ENCODE peak calls at places on chromosomes 5 and 9, in five cellular contexts. One of them, this sample, is unnamed.
A peak's percentile ranks its signal among the peaks of the same experiment; 100 is the strongest.

GRCh38 chr5:11385901-11386293 is 518.3 kb downstream of the CTNND2 start:
- DNase-seq in left lung: no peak
- DNase-seq in CD4-positive, CD25-positive, alpha-beta regulatory T cell: no peak
- DNase-seq in mammary epithelial cell: no peak
- DNase-seq in cardiac muscle cell: no peak
- DNase-seq in this sample: no peak

GRCh38 chr5:126680215-126680817 is 79.6 kb downstream of the PHAX start:
- DNase-seq in left lung: no peak
- DNase-seq in CD4-positive, CD25-positive, alpha-beta regulatory T cell: no peak
- DNase-seq in mammary epithelial cell: peak; percentile 38
- DNase-seq in cardiac muscle cell: peak; percentile 62
- DNase-seq in this sample: no peak

GRCh38 chr5:143403607-143404415 is at the start of gene NR3C1:
- DNase-seq in left lung: peak; percentile 97
- DNase-seq in CD4-positive, CD25-positive, alpha-beta regulatory T cell: peak; percentile 89
- DNase-seq in mammary epithelial cell: peak; percentile 83
- DNase-seq in cardiac muscle cell: peak; percentile 93
- DNase-seq in this sample: peak; percentile 95

GRCh38 chr5:176553260-176554085 is 4.3 kb downstream of the CDHR2 start:
- DNase-seq in left lung: no peak
- DNase-seq in CD4-positive, CD25-positive, alpha-beta regulatory T cell: no peak
- DNase-seq in mammary epithelial cell: peak; percentile 98
- DNase-seq in cardiac muscle cell: no peak
- DNase-seq in this sample: no peak

GRCh38 chr5:173974688-173975239 is 14.2 kb upstream of the C5orf47 start:
- DNase-seq in left lung: no peak
- DNase-seq in CD4-positive, CD25-positive, alpha-beta regulatory T cell: no peak
- DNase-seq in mammary epithelial cell: no peak
- DNase-seq in cardiac muscle cell: no peak
- DNase-seq in this sample: no peak

GRCh38 chr9:12681620-12682019 is 11.6 kb upstream of the TYRP1 start:
- DNase-seq in left lung: no peak
- DNase-seq in CD4-positive, CD25-positive, alpha-beta regulatory T cell: no peak
- DNase-seq in mammary epithelial cell: peak; percentile 18
- DNase-seq in cardiac muscle cell: no peak
- DNase-seq in this sample: no peak

GRCh38 chr9:125683486-125683885 is 23.5 kb downstream of the MAPKAP1 start:
- DNase-seq in left lung: no peak
- DNase-seq in CD4-positive, CD25-positive, alpha-beta regulatory T cell: no peak
- DNase-seq in mammary epithelial cell: peak; percentile 67
- DNase-seq in cardiac muscle cell: peak; percentile 57
- DNase-seq in this sample: no peak

GRCh38 chr5:177554474-177555111 is at the start of gene FAM193B:
- DNase-seq in left lung: peak; percentile 98
- DNase-seq in CD4-positive, CD25-positive, alpha-beta regulatory T cell: peak; percentile 93
- DNase-seq in mammary epithelial cell: peak; percentile 86
- DNase-seq in cardiac muscle cell: peak; percentile 94
- DNase-seq in this sample: peak; percentile 97

GRCh38 chr9:120740135-120740534 is 25.9 kb upstream of the MEGF9 start:
- DNase-seq in left lung: no peak
- DNase-seq in CD4-positive, CD25-positive, alpha-beta regulatory T cell: no peak
- DNase-seq in mammary epithelial cell: no peak
- DNase-seq in cardiac muscle cell: peak; percentile 60
- DNase-seq in this sample: no peak

GRCh38 chr9:90100014-90100413 is 495.2 kb downstream of the GADD45G start:
- DNase-seq in left lung: no peak
- DNase-seq in CD4-positive, CD25-positive, alpha-beta regulatory T cell: no peak
- DNase-seq in mammary epithelial cell: no peak
- DNase-seq in cardiac muscle cell: peak; percentile 10
- DNase-seq in this sample: no peak

GRCh38 chr9:81116340-81117207 is 572.8 kb downstream of the TLE1 start:
- DNase-seq in left lung: no peak
- DNase-seq in CD4-positive, CD25-positive, alpha-beta regulatory T cell: no peak
- DNase-seq in mammary epithelial cell: no peak
- DNase-seq in cardiac muscle cell: no peak
- DNase-seq in this sample: no peak

GRCh38 chr9:81108821-81109220 is 580.5 kb downstream of the TLE1 start:
- DNase-seq in left lung: no peak
- DNase-seq in CD4-positive, CD25-positive, alpha-beta regulatory T cell: no peak
- DNase-seq in mammary epithelial cell: peak; percentile 67
- DNase-seq in cardiac muscle cell: no peak
- DNase-seq in this sample: no peak

GRCh38 chr9:81113408-81114124 is 575.8 kb downstream of the TLE1 start:
- DNase-seq in left lung: no peak
- DNase-seq in CD4-positive, CD25-positive, alpha-beta regulatory T cell: no peak
- DNase-seq in mammary epithelial cell: no peak
- DNase-seq in cardiac muscle cell: no peak
- DNase-seq in this sample: no peak

GRCh38 chr9:81108391-81108790 is 581.0 kb downstream of the TLE1 start:
- DNase-seq in left lung: no peak
- DNase-seq in CD4-positive, CD25-positive, alpha-beta regulatory T cell: no peak
- DNase-seq in mammary epithelial cell: peak; percentile 56
- DNase-seq in cardiac muscle cell: no peak
- DNase-seq in this sample: no peak

GRCh38 chr9:81112638-81113037 is 576.7 kb downstream of the TLE1 start:
- DNase-seq in left lung: no peak
- DNase-seq in CD4-positive, CD25-positive, alpha-beta regulatory T cell: no peak
- DNase-seq in mammary epithelial cell: no peak
- DNase-seq in cardiac muscle cell: no peak
- DNase-seq in this sample: no peak
- H3K4me3 ChIP-seq in left lung: no peak overlapping the region
- H3K4me3 ChIP-seq in CD4-positive, CD25-positive, alpha-beta regulatory T cell: no peak overlapping the region
- H3K4me3 ChIP-seq in mammary epithelial cell: no peak overlapping the region
- H3K4me3 ChIP-seq in cardiac muscle cell: no peak overlapping the region
- H3K4me3 ChIP-seq in this sample: no peak overlapping the region

GRCh38 chr9:78519786-78520185 is 222.9 kb downstream of the PSAT1 start:
- DNase-seq in left lung: no peak
- DNase-seq in CD4-positive, CD25-positive, alpha-beta regulatory T cell: no peak
- DNase-seq in mammary epithelial cell: peak; percentile 11
- DNase-seq in cardiac muscle cell: no peak
- DNase-seq in this sample: no peak
- H3K9me3 ChIP-seq in left lung: peaks cover 49% of the 10 kb centered on the region
- H3K9me3 ChIP-seq in CD4-positive, CD25-positive, alpha-beta regulatory T cell: peaks cover 2% of the 10 kb centered on the region
- H3K9me3 ChIP-seq in mammary epithelial cell: peaks cover 3% of the 10 kb centered on the region
- H3K9me3 ChIP-seq in cardiac muscle cell: no peaks in the 10 kb centered on the region
- H3K9me3 ChIP-seq in this sample: peaks cover 14% of the 10 kb centered on the region

DNA sequence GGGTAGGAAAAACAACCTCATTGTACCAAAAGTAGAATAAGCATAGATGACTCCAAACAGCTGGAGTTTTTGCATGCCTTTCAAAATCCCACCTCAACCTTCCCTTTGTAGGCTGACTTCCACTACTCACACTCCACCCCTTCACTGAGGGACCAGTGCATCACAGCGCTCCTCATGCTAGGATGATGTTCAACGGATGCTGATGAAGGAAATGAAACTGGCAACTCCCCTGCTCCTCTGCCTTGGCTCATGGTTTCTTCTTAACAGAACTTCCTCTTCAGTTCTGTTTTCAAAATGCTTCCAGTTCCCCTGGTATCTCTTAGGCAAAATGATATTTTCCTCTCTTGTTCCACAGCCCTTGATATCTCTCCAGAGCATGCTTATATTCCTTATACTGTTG is 29.0 kb downstream of the LIFR start:
- DNase-seq in left lung: no peak
- DNase-seq in CD4-positive, CD25-positive, alpha-beta regulatory T cell: no peak
- DNase-seq in mammary epithelial cell: no peak
- DNase-seq in cardiac muscle cell: no peak
- DNase-seq in this sample: no peak
- H3K4me3 ChIP-seq in left lung: no peak overlapping the region
- H3K4me3 ChIP-seq in CD4-positive, CD25-positive, alpha-beta regulatory T cell: no peak overlapping the region
- H3K4me3 ChIP-seq in mammary epithelial cell: no peak overlapping the region
- H3K4me3 ChIP-seq in cardiac muscle cell: no peak overlapping the region
- H3K4me3 ChIP-seq in this sample: no peak overlapping the region

GRCh38 chr5:141362719-141363118 is 1.2 kb upstream of the PCDHGA5 start:
- DNase-seq in left lung: no peak
- DNase-seq in CD4-positive, CD25-positive, alpha-beta regulatory T cell: no peak
- DNase-seq in mammary epithelial cell: no peak
- DNase-seq in cardiac muscle cell: no peak
- DNase-seq in this sample: no peak

GRCh38 chr5:141356133-141356532 is 1.3 kb downstream of the PCDHGA4 start:
- DNase-seq in left lung: no peak
- DNase-seq in CD4-positive, CD25-positive, alpha-beta regulatory T cell: no peak
- DNase-seq in mammary epithelial cell: no peak
- DNase-seq in cardiac muscle cell: no peak
- DNase-seq in this sample: no peak

GRCh38 chr5:141360685-141361084 is 891 bp downstream of the PCDHGB2 start:
- DNase-seq in left lung: no peak
- DNase-seq in CD4-positive, CD25-positive, alpha-beta regulatory T cell: no peak
- DNase-seq in mammary epithelial cell: no peak
- DNase-seq in cardiac muscle cell: no peak
- DNase-seq in this sample: no peak

GRCh38 chr5:141356950-141357349 is 2.1 kb downstream of the PCDHGA4 start:
- DNase-seq in left lung: no peak
- DNase-seq in CD4-positive, CD25-positive, alpha-beta regulatory T cell: no peak
- DNase-seq in mammary epithelial cell: no peak
- DNase-seq in cardiac muscle cell: no peak
- DNase-seq in this sample: no peak

GRCh38 chr5:141359790-141360426 is at the start of gene PCDHGB2:
- DNase-seq in left lung: no peak
- DNase-seq in CD4-positive, CD25-positive, alpha-beta regulatory T cell: no peak
- DNase-seq in mammary epithelial cell: no peak
- DNase-seq in cardiac muscle cell: peak; percentile 40
- DNase-seq in this sample: no peak
- H3K9me3 ChIP-seq in left lung: peaks cover 96% of the 10 kb centered on the region
- H3K9me3 ChIP-seq in CD4-positive, CD25-positive, alpha-beta regulatory T cell: peaks cover 22% of the 10 kb centered on the region
- H3K9me3 ChIP-seq in mammary epithelial cell: peaks cover 48% of the 10 kb centered on the region
- H3K9me3 ChIP-seq in cardiac muscle cell: peaks cover 3% of the 10 kb centered on the region
- H3K9me3 ChIP-seq in this sample: peaks cover 33% of the 10 kb centered on the region

DNA sequence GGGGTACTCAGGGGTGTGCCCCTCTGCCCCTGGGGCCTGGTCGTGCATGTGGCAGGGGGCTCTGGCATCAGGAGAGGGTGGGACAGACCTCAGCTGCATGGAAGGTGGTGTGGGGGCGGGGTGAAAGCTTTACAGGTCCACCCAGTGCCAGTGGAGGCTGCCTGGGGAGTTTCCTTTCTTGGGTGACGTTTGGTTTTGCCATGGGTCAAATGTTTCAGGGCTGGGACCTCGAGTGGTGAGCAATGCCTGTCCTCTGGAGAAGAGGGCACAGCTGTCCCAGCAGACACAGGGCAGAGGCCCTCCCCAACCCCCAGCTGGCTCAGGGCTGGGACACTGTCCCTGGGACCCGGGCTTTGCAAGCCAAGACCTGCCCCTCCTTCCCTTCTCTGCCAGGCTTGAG is 3.6 kb downstream of the RXRA start:
- DNase-seq in left lung: peak; percentile 49
- DNase-seq in CD4-positive, CD25-positive, alpha-beta regulatory T cell: no peak
- DNase-seq in mammary epithelial cell: peak; percentile 60
- DNase-seq in cardiac muscle cell: no peak
- DNase-seq in this sample: no peak
- H3K4me3 ChIP-seq in left lung: no peak overlapping the region
- H3K4me3 ChIP-seq in CD4-positive, CD25-positive, alpha-beta regulatory T cell: no peak overlapping the region
- H3K4me3 ChIP-seq in mammary epithelial cell: peak overlapping the region; percentile 69
- H3K4me3 ChIP-seq in cardiac muscle cell: no peak overlapping the region
- H3K4me3 ChIP-seq in this sample: peak overlapping the region; percentile 85

GRCh38 chr5:141135030-141135717 is at the start of gene PCDHB5:
- DNase-seq in left lung: no peak
- DNase-seq in CD4-positive, CD25-positive, alpha-beta regulatory T cell: peak; percentile 1
- DNase-seq in mammary epithelial cell: no peak
- DNase-seq in cardiac muscle cell: peak; percentile 6
- DNase-seq in this sample: no peak
- H3K9me3 ChIP-seq in left lung: peaks cover 82% of the 10 kb centered on the region
- H3K9me3 ChIP-seq in CD4-positive, CD25-positive, alpha-beta regulatory T cell: peaks cover 15% of the 10 kb centered on the region
- H3K9me3 ChIP-seq in mammary epithelial cell: peaks cover 6% of the 10 kb centered on the region
- H3K9me3 ChIP-seq in cardiac muscle cell: no peaks in the 10 kb centered on the region
- H3K9me3 ChIP-seq in this sample: peaks cover 24% of the 10 kb centered on the region

DNA sequence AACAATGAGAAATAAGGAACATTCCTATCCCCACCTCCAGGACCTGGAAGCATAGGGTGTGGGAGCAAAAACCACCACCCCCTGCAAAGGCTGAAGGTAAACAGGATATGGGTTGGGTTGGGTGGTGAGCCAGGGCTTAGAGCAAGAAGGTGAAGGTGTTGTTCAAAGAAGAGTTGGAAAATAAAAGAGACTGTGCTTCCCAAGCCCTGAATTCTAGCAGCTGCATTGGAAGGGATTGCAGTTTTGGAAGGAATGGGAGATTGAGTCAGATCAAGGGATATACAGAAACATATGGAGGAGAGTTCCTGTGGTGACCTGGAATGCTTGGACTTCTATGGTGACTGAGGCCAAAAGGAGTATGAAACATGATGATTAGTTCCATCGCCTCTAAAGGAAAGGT is 24.7 kb upstream of the MTAP start:
- DNase-seq in left lung: no peak
- DNase-seq in CD4-positive, CD25-positive, alpha-beta regulatory T cell: no peak
- DNase-seq in mammary epithelial cell: peak; percentile 61
- DNase-seq in cardiac muscle cell: peak; percentile 85
- DNase-seq in this sample: no peak
- H3K4me3 ChIP-seq in left lung: no peak overlapping the region
- H3K4me3 ChIP-seq in CD4-positive, CD25-positive, alpha-beta regulatory T cell: peak overlapping the region; percentile 58
- H3K4me3 ChIP-seq in mammary epithelial cell: no peak overlapping the region
- H3K4me3 ChIP-seq in cardiac muscle cell: no peak overlapping the region
- H3K4me3 ChIP-seq in this sample: no peak overlapping the region

DNA sequence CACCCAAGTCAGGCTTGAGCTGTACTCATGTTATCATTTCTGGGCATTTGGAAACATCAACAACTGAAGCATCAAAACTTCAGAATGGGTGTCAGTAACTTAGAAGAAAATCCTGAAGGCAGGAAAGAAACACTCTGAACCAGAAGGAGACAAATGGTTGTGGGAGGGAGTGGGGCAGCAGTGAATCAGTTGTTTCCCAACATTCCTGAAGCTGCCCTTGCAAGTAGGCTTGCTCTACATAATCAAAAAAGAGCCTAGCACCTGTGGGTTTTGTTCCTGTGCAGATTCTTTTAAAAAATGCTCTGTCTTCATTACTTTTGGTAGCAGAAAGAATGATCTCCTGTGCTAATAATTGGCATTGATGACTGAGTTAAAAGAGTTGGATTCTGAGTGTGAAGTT is 424.2 kb upstream of the GRIA1 start:
- DNase-seq in left lung: no peak
- DNase-seq in CD4-positive, CD25-positive, alpha-beta regulatory T cell: no peak
- DNase-seq in mammary epithelial cell: no peak
- DNase-seq in cardiac muscle cell: no peak
- DNase-seq in this sample: no peak
- H3K9me3 ChIP-seq in left lung: no peaks in the 10 kb centered on the region
- H3K9me3 ChIP-seq in CD4-positive, CD25-positive, alpha-beta regulatory T cell: no peaks in the 10 kb centered on the region
- H3K9me3 ChIP-seq in mammary epithelial cell: no peaks in the 10 kb centered on the region
- H3K9me3 ChIP-seq in cardiac muscle cell: no peaks in the 10 kb centered on the region
- H3K9me3 ChIP-seq in this sample: no peaks in the 10 kb centered on the region

This sample was measured in upper lobe of right lung.